ENCODE peak calls at places on chromosome 18, in four cellular contexts. One of them, this sample, is unnamed.

GRCh38 chr18:8977166-8977565 is 125.3 kb upstream of the NDUFV2 start:
- DNase-seq in endodermal cell: no peak
- DNase-seq in HFFc6: no peak
- DNase-seq in CD8-positive, alpha-beta T cell: no peak
- DNase-seq in this sample: no peak

GRCh38 chr18:21453512-21453862 is 147.0 kb downstream of the ESCO1 start:
- DNase-seq in HFFc6: peak
- DNase-seq in endodermal cell: no peak
- DNase-seq in CD8-positive, alpha-beta T cell: no peak
- DNase-seq in this sample: no peak

GRCh38 chr18:34223164-34223892 is 1.4 kb downstream of the NOL4 start:
- DNase-seq in HFFc6: no peak
- DNase-seq in endodermal cell: peak
- DNase-seq in CD8-positive, alpha-beta T cell: no peak
- DNase-seq in this sample: no peak

GRCh38 chr18:60157810-60158209 is 214.8 kb downstream of the MC4R start:
- DNase-seq in CD8-positive, alpha-beta T cell: no peak
- DNase-seq in HFFc6: no peak
- DNase-seq in endodermal cell: no peak
- DNase-seq in this sample: no peak

GRCh38 chr18:33014060-33014796 is 241.4 kb upstream of the KLHL14 start:
- DNase-seq in endodermal cell: peak
- DNase-seq in HFFc6: no peak
- DNase-seq in CD8-positive, alpha-beta T cell: no peak
- DNase-seq in this sample: no peak

GRCh38 chr18:26164571-26164970 is 30.9 kb downstream of the PSMA8 start:
- DNase-seq in endodermal cell: no peak
- DNase-seq in CD8-positive, alpha-beta T cell: no peak
- DNase-seq in HFFc6: no peak
- DNase-seq in this sample: no peak

GRCh38 chr18:10863026-10863425 is 286.3 kb downstream of the PIEZO2 start:
- DNase-seq in HFFc6: no peak
- DNase-seq in CD8-positive, alpha-beta T cell: no peak
- DNase-seq in endodermal cell: no peak
- DNase-seq in this sample: no peak

GRCh38 chr18:62175521-62175920 is 11.3 kb downstream of the PIGN start:
- DNase-seq in endodermal cell: no peak
- DNase-seq in CD8-positive, alpha-beta T cell: no peak
- DNase-seq in HFFc6: no peak
- DNase-seq in this sample: no peak

GRCh38 chr18:37663446-37663845 is 97.8 kb upstream of the CELF4 start:
- DNase-seq in endodermal cell: no peak
- DNase-seq in CD8-positive, alpha-beta T cell: no peak
- DNase-seq in HFFc6: no peak
- DNase-seq in this sample: no peak

GRCh38 chr18:79679552-79680099 is at the start of gene CTDP1:
- DNase-seq in HFFc6: peak
- DNase-seq in endodermal cell: peak
- DNase-seq in CD8-positive, alpha-beta T cell: peak
- DNase-seq in this sample: peak

GRCh38 chr18:79524181-79525078 is 128.7 kb downstream of the NFATC1 start:
- DNase-seq in endodermal cell: peak
- DNase-seq in CD8-positive, alpha-beta T cell: peak
- DNase-seq in HFFc6: no peak
- DNase-seq in this sample: no peak

GRCh38 chr18:79935499-79935898 is 16.0 kb downstream of the SLC66A2 start:
- DNase-seq in CD8-positive, alpha-beta T cell: no peak
- DNase-seq in endodermal cell: peak
- DNase-seq in HFFc6: no peak
- DNase-seq in this sample: no peak

GRCh38 chr18:10304853-10305252 is 149.6 kb upstream of the APCDD1 start:
- DNase-seq in HFFc6: peak
- DNase-seq in endodermal cell: no peak
- DNase-seq in CD8-positive, alpha-beta T cell: no peak
- DNase-seq in this sample: no peak

GRCh38 chr18:79476918-79477685 is 81.4 kb downstream of the NFATC1 start:
- DNase-seq in HFFc6: no peak
- DNase-seq in endodermal cell: no peak
- DNase-seq in CD8-positive, alpha-beta T cell: no peak
- DNase-seq in this sample: no peak

GRCh38 chr18:8607776-8608682 is 1.2 kb upstream of the RAB12 start:
- DNase-seq in CD8-positive, alpha-beta T cell: no peak
- DNase-seq in HFFc6: no peak
- DNase-seq in endodermal cell: no peak
- DNase-seq in this sample: no peak

DNA sequence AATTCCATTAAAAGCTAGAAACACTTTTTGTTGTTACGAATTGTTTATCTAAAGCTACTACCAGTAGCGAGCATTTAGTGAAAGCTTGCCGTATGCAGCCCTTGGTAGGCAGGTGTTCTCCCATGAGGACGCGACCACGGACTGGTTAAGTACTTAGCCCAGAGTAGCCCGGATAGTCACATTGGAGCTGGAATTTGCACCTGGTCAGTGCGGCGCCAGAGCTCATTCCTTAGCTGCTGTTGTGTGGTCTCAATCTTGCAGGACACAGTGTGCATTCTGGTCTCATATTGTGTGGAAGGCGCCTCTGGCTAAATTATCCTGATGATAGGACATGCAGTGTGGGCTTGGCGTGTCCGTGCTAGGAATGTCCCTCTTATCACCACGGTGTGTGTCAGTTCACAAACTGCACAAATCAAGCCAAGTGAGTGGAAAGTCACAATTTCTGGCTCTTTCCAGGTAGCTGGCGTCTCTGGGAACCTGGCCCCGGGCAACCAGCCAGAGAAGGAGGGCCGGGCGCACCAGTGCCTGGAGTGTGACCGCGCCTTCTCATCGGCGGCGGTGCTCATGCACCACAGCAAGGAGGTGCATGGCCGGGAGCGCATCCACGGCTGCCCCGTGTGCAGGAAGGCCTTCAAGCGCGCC is 133.3 kb downstream of the ZNF236 start:
- DNase-seq in HFFc6: no peak
- DNase-seq in endodermal cell: no peak
- DNase-seq in CD8-positive, alpha-beta T cell: no peak
- DNase-seq in this sample: no peak
- TF ChIP-seq CTCF in HFFc6: no peak
- TF ChIP-seq CTCF in endodermal cell: no peak
- TF ChIP-seq CTCF in CD8-positive, alpha-beta T cell: no peak
- TF ChIP-seq CTCF in this sample: no peak

GRCh38 chr18:386950-387349 is 113.6 kb downstream of the COLEC12 start:
- DNase-seq in HFFc6: no peak
- DNase-seq in endodermal cell: no peak
- DNase-seq in CD8-positive, alpha-beta T cell: no peak
- DNase-seq in this sample: no peak

GRCh38 chr18:392926-393325 is 107.6 kb downstream of the COLEC12 start:
- DNase-seq in endodermal cell: no peak
- DNase-seq in CD8-positive, alpha-beta T cell: no peak
- DNase-seq in HFFc6: no peak
- DNase-seq in this sample: no peak

GRCh38 chr18:388198-388597 is 112.3 kb downstream of the COLEC12 start:
- DNase-seq in CD8-positive, alpha-beta T cell: no peak
- DNase-seq in HFFc6: no peak
- DNase-seq in endodermal cell: no peak
- DNase-seq in this sample: no peak

GRCh38 chr18:390748-391478 is 109.6 kb downstream of the COLEC12 start:
- DNase-seq in CD8-positive, alpha-beta T cell: no peak
- DNase-seq in endodermal cell: no peak
- DNase-seq in HFFc6: no peak
- DNase-seq in this sample: no peak

DNA sequence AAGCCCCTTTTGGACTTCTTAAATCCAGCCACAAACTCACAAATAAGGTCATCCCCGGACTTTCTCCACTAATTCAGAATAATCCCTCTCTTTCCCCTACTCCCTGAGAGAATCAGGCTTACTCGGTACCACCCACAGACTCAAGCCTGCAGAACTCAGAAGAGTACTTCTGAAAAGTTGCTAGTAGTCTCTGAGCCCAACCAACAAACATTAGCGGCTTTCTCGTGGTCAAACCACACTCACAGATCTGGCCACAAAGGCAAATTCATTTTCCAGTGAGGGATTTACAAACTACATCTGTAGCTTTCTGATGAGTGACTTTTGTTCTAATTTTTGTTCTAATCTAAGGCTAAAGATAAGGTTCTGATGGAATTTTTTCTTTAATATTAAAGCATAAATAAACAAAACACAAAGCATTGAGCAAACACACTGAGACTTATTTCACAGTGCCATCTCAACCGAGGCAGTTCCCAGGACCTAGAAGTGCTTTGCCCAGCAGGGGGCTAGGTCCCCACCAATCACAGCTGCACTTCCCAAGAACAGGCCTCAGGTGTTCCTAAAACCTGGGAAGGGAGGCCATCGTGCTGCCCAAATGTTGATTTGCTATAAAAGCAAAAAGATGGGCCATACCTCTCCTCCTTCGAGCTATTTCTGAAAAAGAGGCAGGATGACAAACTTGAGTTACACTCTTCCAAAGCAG is 110.7 kb downstream of the COLEC12 start:
- DNase-seq in endodermal cell: peak
- DNase-seq in CD8-positive, alpha-beta T cell: no peak
- DNase-seq in HFFc6: no peak
- DNase-seq in this sample: no peak
- TF ChIP-seq CTCF in endodermal cell: peak
- TF ChIP-seq CTCF in CD8-positive, alpha-beta T cell: no peak
- TF ChIP-seq CTCF in HFFc6: peak
- TF ChIP-seq CTCF in this sample: peak

DNA sequence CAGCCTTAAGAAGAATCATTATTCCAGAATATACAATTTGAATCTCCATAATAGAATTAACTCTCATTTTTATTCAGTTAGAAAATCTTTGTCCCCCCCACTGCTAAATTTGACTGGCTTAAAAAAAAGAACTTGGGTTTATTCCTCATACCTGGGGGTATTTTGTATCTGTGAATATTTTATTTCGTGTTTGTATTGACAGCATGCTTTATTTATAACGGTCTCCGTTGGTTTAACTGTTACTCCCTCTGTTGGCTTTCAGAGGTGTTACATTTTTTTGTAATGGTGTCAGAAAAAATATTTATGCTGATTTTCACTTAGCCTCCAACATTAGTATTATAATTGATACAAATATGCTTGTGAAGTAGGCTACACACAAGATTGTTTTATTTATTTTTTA is 109.1 kb downstream of the HAUS1 start:
- DNase-seq in CD8-positive, alpha-beta T cell: no peak
- DNase-seq in endodermal cell: no peak
- DNase-seq in HFFc6: no peak
- DNase-seq in this sample: no peak
- TF ChIP-seq CTCF in CD8-positive, alpha-beta T cell: peak
- TF ChIP-seq CTCF in endodermal cell: peak
- TF ChIP-seq CTCF in HFFc6: peak
- TF ChIP-seq CTCF in this sample: peak

DNA sequence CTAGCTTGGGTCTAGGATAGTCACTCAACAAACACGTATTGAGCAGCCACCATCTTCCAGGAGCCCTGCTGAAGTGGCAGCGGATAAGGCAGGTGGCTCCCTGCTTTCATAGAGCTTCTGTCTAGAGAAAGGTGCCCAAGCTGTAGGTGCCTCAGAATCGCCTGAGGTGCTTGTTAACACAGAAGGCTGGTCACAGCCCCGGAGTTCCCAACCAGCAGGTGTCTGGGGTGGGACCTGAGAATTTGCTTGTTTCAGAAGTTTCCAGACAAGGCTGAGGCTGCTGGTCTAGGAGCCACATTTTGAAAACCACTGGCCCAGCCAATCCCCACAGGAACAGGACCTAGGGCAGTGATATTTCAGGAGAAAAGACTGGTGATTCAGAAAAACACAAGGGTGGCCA is 45.3 kb upstream of the SMAD7 start:
- DNase-seq in HFFc6: no peak
- DNase-seq in endodermal cell: no peak
- DNase-seq in CD8-positive, alpha-beta T cell: no peak
- DNase-seq in this sample: no peak
- TF ChIP-seq CTCF in HFFc6: no peak
- TF ChIP-seq CTCF in endodermal cell: no peak
- TF ChIP-seq CTCF in CD8-positive, alpha-beta T cell: no peak
- TF ChIP-seq CTCF in this sample: no peak

DNA sequence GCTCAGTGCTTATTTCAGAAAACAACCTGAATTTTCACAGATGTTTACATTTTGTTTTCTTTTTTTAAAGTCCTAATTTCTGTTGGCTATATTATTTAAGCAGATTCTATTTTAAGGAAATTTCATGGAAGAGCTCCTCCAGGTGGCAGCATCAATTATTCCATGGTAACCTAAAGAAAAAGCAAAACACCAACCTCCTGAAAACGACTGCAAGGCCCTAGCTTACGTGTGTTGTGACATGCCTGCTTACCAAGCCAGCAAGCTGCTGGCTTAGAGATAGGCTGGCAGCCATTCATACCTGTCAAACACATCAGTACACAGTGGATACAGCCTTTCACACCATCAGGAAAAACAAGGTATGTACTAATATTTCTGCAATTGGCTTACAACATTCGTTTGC is 64.9 kb downstream of the LPIN2 start:
- DNase-seq in CD8-positive, alpha-beta T cell: no peak
- DNase-seq in endodermal cell: peak
- DNase-seq in HFFc6: peak
- DNase-seq in this sample: no peak
- TF ChIP-seq CTCF in CD8-positive, alpha-beta T cell: no peak
- TF ChIP-seq CTCF in endodermal cell: peak
- TF ChIP-seq CTCF in HFFc6: peak
- TF ChIP-seq CTCF in this sample: peak

DNA sequence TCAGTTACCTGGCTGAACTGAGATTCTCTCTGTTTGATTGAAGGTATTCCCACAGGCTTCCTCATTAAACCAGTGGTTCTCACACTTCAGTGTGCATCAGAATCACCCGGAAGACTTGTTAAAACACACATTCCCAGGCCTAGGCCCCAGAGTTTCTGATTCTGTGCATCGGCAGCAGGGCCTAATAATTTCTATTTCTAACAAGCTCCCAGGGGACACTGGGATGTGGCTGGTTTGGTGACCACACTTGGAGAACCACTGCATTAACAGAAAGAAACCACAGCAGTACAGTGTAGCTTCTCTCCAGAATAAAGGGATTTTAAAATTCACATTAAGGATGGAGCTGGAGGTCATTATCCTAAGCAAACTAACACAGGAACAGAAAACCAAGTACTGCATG is 6.5 kb downstream of the MRO start:
- DNase-seq in HFFc6: no peak
- DNase-seq in endodermal cell: no peak
- DNase-seq in CD8-positive, alpha-beta T cell: no peak
- DNase-seq in this sample: no peak
- TF ChIP-seq CTCF in HFFc6: no peak
- TF ChIP-seq CTCF in endodermal cell: no peak
- TF ChIP-seq CTCF in CD8-positive, alpha-beta T cell: no peak
- TF ChIP-seq CTCF in this sample: no peak